ENCODE peak calls at places on chromosome 4, in nine cellular contexts. One of them, this sample, is unnamed.
A peak's percentile ranks its signal among the peaks of the same experiment; 100 is the strongest.

GRCh38 chr4:162443510-162443909 is 279.7 kb upstream of the FSTL5 start:
- DNase-seq in sigmoid colon: no peak
- DNase-seq in spleen: no peak
- DNase-seq in GM12891: no peak
- DNase-seq in H1: no peak
- DNase-seq in GM12878: no peak
- DNase-seq in HepG2: no peak
- DNase-seq in transverse colon: no peak
- DNase-seq in prostate gland: no peak
- DNase-seq in this sample: no peak

GRCh38 chr4:38154251-38154650 is 194.1 kb downstream of the PTTG2 start:
- DNase-seq in GM12878: no peak
- DNase-seq in spleen: no peak
- DNase-seq in prostate gland: no peak
- DNase-seq in GM12891: no peak
- DNase-seq in sigmoid colon: no peak
- DNase-seq in H1: no peak
- DNase-seq in HepG2: no peak
- DNase-seq in transverse colon: peak; percentile 21
- DNase-seq in this sample: no peak

GRCh38 chr4:73257995-73258667 is 467 bp downstream of the ANKRD17 start:
- DNase-seq in HepG2: peak; percentile 53
- DNase-seq in spleen: no peak
- DNase-seq in transverse colon: no peak
- DNase-seq in prostate gland: peak; percentile 11
- DNase-seq in GM12891: peak; percentile 16
- DNase-seq in H1: no peak
- DNase-seq in sigmoid colon: no peak
- DNase-seq in GM12878: no peak
- DNase-seq in this sample: no peak

GRCh38 chr4:36224969-36225903 is 19.1 kb downstream of the ARAP2 start:
- DNase-seq in HepG2: peak; percentile 28
- DNase-seq in transverse colon: no peak
- DNase-seq in GM12878: no peak
- DNase-seq in spleen: no peak
- DNase-seq in sigmoid colon: no peak
- DNase-seq in GM12891: no peak
- DNase-seq in H1: no peak
- DNase-seq in prostate gland: no peak
- DNase-seq in this sample: no peak

GRCh38 chr4:94640151-94640550 is 117.6 kb upstream of the BMPR1B start:
- DNase-seq in transverse colon: no peak
- DNase-seq in sigmoid colon: no peak
- DNase-seq in HepG2: no peak
- DNase-seq in GM12891: no peak
- DNase-seq in spleen: no peak
- DNase-seq in prostate gland: no peak
- DNase-seq in H1: no peak
- DNase-seq in GM12878: no peak
- DNase-seq in this sample: no peak

GRCh38 chr4:100295792-100296191 is 105.5 kb upstream of the DDIT4L start:
- DNase-seq in HepG2: no peak
- DNase-seq in spleen: no peak
- DNase-seq in sigmoid colon: no peak
- DNase-seq in H1: no peak
- DNase-seq in prostate gland: no peak
- DNase-seq in GM12878: no peak
- DNase-seq in transverse colon: no peak
- DNase-seq in GM12891: no peak
- DNase-seq in this sample: no peak

GRCh38 chr4:94995684-94996394 is 238.1 kb downstream of the BMPR1B start:
- DNase-seq in GM12891: no peak
- DNase-seq in spleen: no peak
- DNase-seq in HepG2: no peak
- DNase-seq in H1: peak; percentile 15
- DNase-seq in sigmoid colon: no peak
- DNase-seq in transverse colon: no peak
- DNase-seq in GM12878: no peak
- DNase-seq in prostate gland: peak; percentile 29
- DNase-seq in this sample: no peak

GRCh38 chr4:139889194-139889762 is 223.7 kb downstream of the MGST2 start:
- DNase-seq in spleen: no peak
- DNase-seq in HepG2: no peak
- DNase-seq in transverse colon: no peak
- DNase-seq in prostate gland: no peak
- DNase-seq in GM12878: no peak
- DNase-seq in H1: no peak
- DNase-seq in GM12891: no peak
- DNase-seq in sigmoid colon: no peak
- DNase-seq in this sample: no peak

GRCh38 chr4:127549521-127549920 is 83.2 kb upstream of the INTU start:
- DNase-seq in spleen: no peak
- DNase-seq in transverse colon: no peak
- DNase-seq in prostate gland: no peak
- DNase-seq in GM12891: no peak
- DNase-seq in HepG2: no peak
- DNase-seq in H1: no peak
- DNase-seq in GM12878: no peak
- DNase-seq in sigmoid colon: no peak
- DNase-seq in this sample: no peak

GRCh38 chr4:5890063-5890727 is 2.7 kb downstream of the CRMP1 start:
- DNase-seq in transverse colon: no peak
- DNase-seq in HepG2: no peak
- DNase-seq in sigmoid colon: no peak
- DNase-seq in H1: peak; percentile 87
- DNase-seq in GM12878: no peak
- DNase-seq in GM12891: no peak
- DNase-seq in prostate gland: no peak
- DNase-seq in spleen: no peak
- DNase-seq in this sample: no peak

GRCh38 chr4:188139671-188140070 is 430 bp downstream of the TRIML1 start:
- DNase-seq in spleen: no peak
- DNase-seq in HepG2: no peak
- DNase-seq in H1: no peak
- DNase-seq in sigmoid colon: no peak
- DNase-seq in prostate gland: no peak
- DNase-seq in GM12878: no peak
- DNase-seq in transverse colon: no peak
- DNase-seq in GM12891: no peak
- DNase-seq in this sample: no peak

GRCh38 chr4:72568959-72569718 is at the start of gene ADAMTS3:
- DNase-seq in transverse colon: peak; percentile 40
- DNase-seq in spleen: peak; percentile 80
- DNase-seq in H1: peak; percentile 43
- DNase-seq in sigmoid colon: peak; percentile 81
- DNase-seq in prostate gland: peak; percentile 59
- DNase-seq in GM12891: peak; percentile 30
- DNase-seq in HepG2: no peak
- DNase-seq in GM12878: no peak
- DNase-seq in this sample: peak; percentile 25

GRCh38 chr4:181017038-181017437 is 1226.2 kb upstream of the TENM3 start:
- DNase-seq in sigmoid colon: no peak
- DNase-seq in transverse colon: no peak
- DNase-seq in spleen: no peak
- DNase-seq in HepG2: no peak
- DNase-seq in H1: no peak
- DNase-seq in GM12878: no peak
- DNase-seq in GM12891: no peak
- DNase-seq in prostate gland: no peak
- DNase-seq in this sample: no peak

GRCh38 chr4:56215138-56215793 is 172.0 kb downstream of the AASDH start:
- DNase-seq in sigmoid colon: no peak
- DNase-seq in transverse colon: no peak
- DNase-seq in HepG2: peak; percentile 63
- DNase-seq in prostate gland: no peak
- DNase-seq in H1: no peak
- DNase-seq in GM12891: no peak
- DNase-seq in GM12878: no peak
- DNase-seq in spleen: no peak
- DNase-seq in this sample: no peak

GRCh38 chr4:21596521-21596920 is 352.1 kb downstream of the KCNIP4 start:
- DNase-seq in HepG2: no peak
- DNase-seq in H1: no peak
- DNase-seq in prostate gland: no peak
- DNase-seq in transverse colon: no peak
- DNase-seq in sigmoid colon: no peak
- DNase-seq in spleen: no peak
- DNase-seq in GM12891: no peak
- DNase-seq in GM12878: no peak
- DNase-seq in this sample: no peak

GRCh38 chr4:93827272-93827947 is 1.1 kb upstream of the ATOH1 start:
- DNase-seq in HepG2: no peak
- DNase-seq in GM12891: no peak
- DNase-seq in spleen: no peak
- DNase-seq in GM12878: no peak
- DNase-seq in prostate gland: no peak
- DNase-seq in H1: peak; percentile 73
- DNase-seq in transverse colon: peak; percentile 51
- DNase-seq in sigmoid colon: no peak
- DNase-seq in this sample: no peak

GRCh38 chr4:7251321-7251720 is 59.0 kb downstream of the SORCS2 start:
- DNase-seq in H1: no peak
- DNase-seq in GM12891: no peak
- DNase-seq in spleen: no peak
- DNase-seq in sigmoid colon: no peak
- DNase-seq in transverse colon: no peak
- DNase-seq in prostate gland: no peak
- DNase-seq in HepG2: no peak
- DNase-seq in GM12878: no peak
- DNase-seq in this sample: no peak

GRCh38 chr4:14695411-14695810 is 306.9 kb upstream of the CPEB2 start:
- DNase-seq in sigmoid colon: no peak
- DNase-seq in prostate gland: no peak
- DNase-seq in transverse colon: no peak
- DNase-seq in HepG2: no peak
- DNase-seq in H1: no peak
- DNase-seq in GM12891: no peak
- DNase-seq in GM12878: no peak
- DNase-seq in spleen: no peak
- DNase-seq in this sample: no peak

GRCh38 chr4:134668237-134668636 is 466.6 kb upstream of the PABPC4L start:
- DNase-seq in H1: no peak
- DNase-seq in HepG2: no peak
- DNase-seq in transverse colon: peak; percentile 30
- DNase-seq in GM12891: no peak
- DNase-seq in sigmoid colon: no peak
- DNase-seq in spleen: no peak
- DNase-seq in prostate gland: no peak
- DNase-seq in GM12878: no peak
- DNase-seq in this sample: no peak

GRCh38 chr4:170853422-170854021 is 763.8 kb upstream of the AADAT start:
- DNase-seq in HepG2: peak; percentile 19
- DNase-seq in transverse colon: peak; percentile 49
- DNase-seq in GM12878: peak; percentile 9
- DNase-seq in GM12891: peak; percentile 2
- DNase-seq in H1: peak; percentile 27
- DNase-seq in spleen: no peak
- DNase-seq in sigmoid colon: no peak
- DNase-seq in prostate gland: peak; percentile 10
- DNase-seq in this sample: no peak

GRCh38 chr4:75940692-75941253 is at the start of gene NAAA:
- DNase-seq in GM12878: no peak
- DNase-seq in GM12891: peak; percentile 59
- DNase-seq in H1: peak; percentile 75
- DNase-seq in spleen: peak; percentile 98
- DNase-seq in HepG2: peak; percentile 62
- DNase-seq in sigmoid colon: peak; percentile 92
- DNase-seq in prostate gland: peak; percentile 82
- DNase-seq in transverse colon: peak; percentile 93
- DNase-seq in this sample: peak; percentile 65
- TF ChIP-seq POLR2A in GM12878: peak; percentile 60
- TF ChIP-seq POLR2A in GM12891: no peak
- TF ChIP-seq POLR2A in H1: peak; percentile 59
- TF ChIP-seq POLR2A in spleen: peak; percentile 55
- TF ChIP-seq POLR2A in HepG2: peak; percentile 72
- TF ChIP-seq POLR2A in sigmoid colon: no peak
- TF ChIP-seq POLR2A in prostate gland: peak; percentile 36
- TF ChIP-seq POLR2A in transverse colon: peak; percentile 58
- TF ChIP-seq POLR2A in this sample: peak; percentile 51

GRCh38 chr4:74640111-74640903 is 154.0 kb downstream of the BTC start:
- DNase-seq in sigmoid colon: no peak
- DNase-seq in H1: no peak
- DNase-seq in spleen: no peak
- DNase-seq in HepG2: no peak
- DNase-seq in GM12878: no peak
- DNase-seq in transverse colon: no peak
- DNase-seq in prostate gland: no peak
- DNase-seq in GM12891: no peak
- DNase-seq in this sample: no peak
- TF ChIP-seq POLR2AphosphoS5 in sigmoid colon: no peak
- TF ChIP-seq POLR2AphosphoS5 in H1: no peak
- TF ChIP-seq POLR2AphosphoS5 in spleen: no peak
- TF ChIP-seq POLR2AphosphoS5 in HepG2: no peak
- TF ChIP-seq POLR2AphosphoS5 in GM12878: no peak
- TF ChIP-seq POLR2AphosphoS5 in transverse colon: peak; percentile 65
- TF ChIP-seq POLR2AphosphoS5 in prostate gland: no peak
- TF ChIP-seq POLR2AphosphoS5 in GM12891: no peak
- TF ChIP-seq POLR2AphosphoS5 in this sample: no peak

GRCh38 chr4:89657931-89658700 is 178.8 kb downstream of the SNCA start:
- DNase-seq in H1: no peak
- DNase-seq in prostate gland: no peak
- DNase-seq in spleen: no peak
- DNase-seq in GM12878: no peak
- DNase-seq in HepG2: peak; percentile 28
- DNase-seq in transverse colon: no peak
- DNase-seq in GM12891: no peak
- DNase-seq in sigmoid colon: no peak
- DNase-seq in this sample: no peak
- TF ChIP-seq POLR2A in H1: no peak
- TF ChIP-seq POLR2A in prostate gland: no peak
- TF ChIP-seq POLR2A in spleen: no peak
- TF ChIP-seq POLR2A in GM12878: no peak
- TF ChIP-seq POLR2A in HepG2: no peak
- TF ChIP-seq POLR2A in transverse colon: no peak
- TF ChIP-seq POLR2A in GM12891: no peak
- TF ChIP-seq POLR2A in sigmoid colon: no peak
- TF ChIP-seq POLR2A in this sample: no peak

DNA sequence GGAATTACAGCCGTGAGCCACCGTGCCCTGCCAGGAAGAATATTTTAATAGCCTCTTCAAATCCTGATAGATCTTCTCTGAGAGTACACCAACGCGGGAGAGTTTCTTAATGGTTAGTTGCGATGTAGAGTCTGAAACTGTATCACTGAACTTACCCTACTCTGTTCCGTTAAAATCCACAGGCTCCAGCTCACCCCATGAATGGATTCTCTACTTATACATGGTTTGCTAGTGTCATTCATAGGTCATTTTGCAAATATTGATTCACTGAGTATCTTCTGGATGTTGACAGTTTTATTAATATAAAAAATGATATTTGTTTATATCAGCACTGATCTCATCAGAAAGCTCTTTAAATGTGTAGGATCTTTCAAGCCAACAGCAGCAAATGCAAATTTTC is 99.9 kb downstream of the FAM193A start:
- DNase-seq in prostate gland: no peak
- DNase-seq in transverse colon: no peak
- DNase-seq in spleen: no peak
- DNase-seq in GM12891: no peak
- DNase-seq in HepG2: no peak
- DNase-seq in H1: no peak
- DNase-seq in GM12878: no peak
- DNase-seq in sigmoid colon: no peak
- DNase-seq in this sample: no peak
- TF ChIP-seq POLR2AphosphoS5 in prostate gland: no peak
- TF ChIP-seq POLR2AphosphoS5 in transverse colon: no peak
- TF ChIP-seq POLR2AphosphoS5 in spleen: no peak
- TF ChIP-seq POLR2AphosphoS5 in GM12891: no peak
- TF ChIP-seq POLR2AphosphoS5 in HepG2: no peak
- TF ChIP-seq POLR2AphosphoS5 in H1: no peak
- TF ChIP-seq POLR2AphosphoS5 in GM12878: no peak
- TF ChIP-seq POLR2AphosphoS5 in sigmoid colon: no peak
- TF ChIP-seq POLR2AphosphoS5 in this sample: no peak

This sample was measured in GM12892.